ENCODE peak calls at places on chromosome 19, in six cellular contexts. B is NB4, K is epithelial cell of esophagus, H is GM23338, D is psoas muscle, U is mammary epithelial cell. N is an unnamed sample.

GRCh38 chr19:41862445-41862986 is 2.5 kb downstream of the RPS19 start:
- DNase-seq in B (no peak), K (no peak), H (no peak), D (no peak), U (no peak), N (no peak)

GRCh38 chr19:56838680-56838929 is 1.9 kb downstream of the PEG3 start:
- DNase-seq in B (no peak), K (no peak), H (no peak), D (no peak), U (no peak), N (no peak)

GRCh38 chr19:42129399-42130253 is 2.6 kb downstream of the POU2F2 start:
- DNase-seq in B (peak; percentile 75), K (peak; percentile 96), H (no peak), D (peak; percentile 37), U (peak; percentile 82), N (peak; percentile 86)

GRCh38 chr19:39038098-39038497 is 5.7 kb upstream of the FBXO27 start:
- DNase-seq in B (peak; percentile 39), K (peak; percentile 75), H (peak; percentile 89), D (no peak), U (peak; percentile 49), N (peak; percentile 33)

GRCh38 chr19:3543150-3544053 is 4.4 kb downstream of the TEKTIP1 start:
- DNase-seq in B (no peak), K (no peak), H (no peak), D (peak; percentile 47), U (no peak), N (no peak)

GRCh38 chr19:50909240-50910070 is 1.7 kb downstream of the KLK4 start:
- DNase-seq in B (peak; percentile 33), K (peak; percentile 21), H (peak; percentile 99), D (peak; percentile 19), U (peak; percentile 39), N (peak; percentile 36)

GRCh38 chr19:869245-870177 is 10.0 kb downstream of the CFD start:
- DNase-seq in B (peak; percentile 55), K (peak; percentile 83), H (no peak), D (peak; percentile 81), U (peak; percentile 51), N (peak; percentile 95)

GRCh38 chr19:35436477-35437141 is 11.4 kb upstream of the FFAR2 start:
- DNase-seq in B (peak; percentile 82), K (peak; percentile 84), H (no peak), D (no peak), U (peak; percentile 90), N (no peak)

GRCh38 chr19:38989066-38989605 is 13.6 kb upstream of the FBXO17 start:
- DNase-seq in B (no peak), K (no peak), H (peak; percentile 82), D (no peak), U (no peak), N (no peak)

GRCh38 chr19:38557205-38557799 is 60.5 kb downstream of the MAP4K1 start:
- DNase-seq in B (peak; percentile 89), K (no peak), H (no peak), D (no peak), U (no peak), N (no peak)

GRCh38 chr19:49938662-49939061 is 9.4 kb upstream of the NUP62 start:
- DNase-seq in B (no peak), K (no peak), H (no peak), D (no peak), U (no peak), N (no peak)

GRCh38 chr19:6674868-6675305 is 4.9 kb upstream of the TNFSF14 start:
- DNase-seq in B (peak; percentile 95), K (peak; percentile 65), H (peak; percentile 88), D (peak; percentile 49), U (peak; percentile 72), N (peak; percentile 91)

GRCh38 chr19:42115219-42115618 is 17.0 kb downstream of the POU2F2 start:
- DNase-seq in B (no peak), K (no peak), H (no peak), D (no peak), U (no peak), N (no peak)

GRCh38 chr19:38665950-38666661 is 18.7 kb downstream of the ACTN4 start:
- DNase-seq in B (no peak), K (no peak), H (peak; percentile 98), D (peak; percentile 56), U (no peak), N (no peak)

GRCh38 chr19:54178581-54179261 is 5.8 kb upstream of the TMC4 start:
- DNase-seq in B (no peak), K (no peak), H (peak; percentile 91), D (peak; percentile 23), U (no peak), N (no peak)

GRCh38 chr19:41981724-41982123 is 12.3 kb downstream of the ATP1A3 start:
- DNase-seq in B (no peak), K (no peak), H (no peak), D (no peak), U (no peak), N (no peak)

GRCh38 chr19:48676887-48677286 is 4.1 kb upstream of the NTN5 start:
- DNase-seq in B (no peak), K (peak; percentile 92), H (no peak), D (no peak), U (peak; percentile 89), N (no peak)

GRCh38 chr19:35549174-35549788 is 3.9 kb downstream of the TMEM147 start:
- DNase-seq in B (peak; percentile 60), K (peak; percentile 79), H (peak; percentile 98), D (no peak), U (peak; percentile 58), N (peak; percentile 46)

GRCh38 chr19:42553292-42554045 is 25.2 kb upstream of the CEACAM1 start:
- DNase-seq in B (peak; percentile 68), K (peak; percentile 13), H (no peak), D (no peak), U (peak; percentile 73), N (no peak)

GRCh38 chr19:30116984-30117555 is 175.0 kb downstream of the URI1 start:
- DNase-seq in B (no peak), K (no peak), H (peak; percentile 24), D (no peak), U (no peak), N (no peak)

DNA sequence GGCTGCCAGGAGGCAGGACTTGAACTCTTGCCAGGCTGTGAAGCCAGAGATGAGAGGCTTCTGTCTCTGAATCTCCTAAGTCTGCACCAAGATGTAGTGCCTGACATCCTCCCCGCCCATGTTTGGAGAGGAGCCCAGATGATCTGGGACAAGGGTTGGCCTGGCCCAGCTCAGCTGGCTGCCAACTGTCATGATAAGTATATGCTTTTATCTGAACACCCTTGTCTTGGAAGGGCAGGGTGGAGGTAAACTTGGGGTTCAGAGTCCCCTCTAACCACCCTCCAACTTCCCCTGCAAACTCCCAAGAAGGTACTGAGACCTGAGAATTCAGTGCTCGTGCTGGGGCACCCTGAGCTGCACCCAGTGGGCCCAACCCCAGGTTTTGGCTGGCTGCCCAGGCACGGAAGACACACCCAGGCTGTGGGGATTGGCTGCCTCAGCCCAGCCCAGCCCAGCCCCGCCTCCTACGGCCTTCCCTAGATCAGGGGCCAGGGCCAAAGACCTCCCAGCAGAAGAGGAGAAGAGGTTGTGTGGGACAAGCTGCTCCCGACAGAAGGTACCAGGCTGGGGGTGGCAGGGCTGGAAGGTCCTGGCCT is at the start of gene CYP4F12:
- DNase-seq in B (peak; percentile 42), K (peak; percentile 39), H (peak; percentile 17), D (peak; percentile 81), U (peak; percentile 33), N (peak; percentile 83)
- H3K4me3 ChIP-seq in B (no peak within 1 kb of the TSS), K (peak within 1 kb of the TSS; percentile 1), H (no peak within 1 kb of the TSS), D (peak within 1 kb of the TSS; percentile 28), U (no peak within 1 kb of the TSS), N (no peak within 1 kb of the TSS)

GRCh38 chr19:5153601-5154128 is 184.8 kb downstream of the KDM4B start:
- DNase-seq in B (no peak), K (no peak), H (no peak), D (no peak), U (no peak), N (no peak)

GRCh38 chr19:5154799-5155426 is 185.7 kb downstream of the PTPRS start:
- DNase-seq in B (no peak), K (no peak), H (no peak), D (no peak), U (no peak), N (peak; percentile 81)

GRCh38 chr19:5155586-5156210 is 184.9 kb downstream of the PTPRS start:
- DNase-seq in B (no peak), K (no peak), H (no peak), D (no peak), U (no peak), N (no peak)

GRCh38 chr19:5152767-5153532 is 184.0 kb downstream of the KDM4B start:
- DNase-seq in B (no peak), K (no peak), H (no peak), D (no peak), U (no peak), N (peak; percentile 79)

DNA sequence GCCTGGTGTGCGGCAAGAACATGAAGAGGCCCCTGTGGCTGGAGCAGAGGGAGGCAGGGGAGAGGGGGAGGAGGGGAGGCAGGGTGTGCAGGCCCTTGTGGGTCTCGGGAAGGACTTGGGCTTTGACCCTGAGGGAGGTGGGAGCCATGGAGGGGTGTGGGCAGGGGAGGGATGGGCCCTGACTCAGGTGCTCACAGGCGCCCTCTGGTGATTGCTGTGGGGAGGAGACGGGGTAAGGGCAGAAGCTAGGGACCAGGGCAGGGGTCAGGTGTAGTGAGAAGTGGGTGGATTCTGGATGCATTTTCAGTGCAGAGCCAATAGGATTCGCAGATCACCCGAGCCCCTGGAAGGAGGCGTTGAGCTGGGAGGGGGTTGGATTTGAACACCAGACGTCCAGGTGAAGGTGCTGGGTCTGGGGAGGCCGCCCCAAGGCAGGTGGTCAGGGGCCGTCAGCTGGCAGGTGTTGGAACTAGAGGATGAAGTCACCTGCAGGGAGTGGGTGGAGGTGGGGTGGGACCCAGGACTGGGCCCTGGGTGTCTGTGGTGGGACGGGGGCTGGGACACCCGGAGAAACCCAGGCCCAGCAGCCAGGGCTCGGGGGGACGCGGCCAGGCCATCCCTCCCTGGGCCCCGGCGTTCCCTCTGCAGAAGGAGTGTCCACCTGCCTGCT is 185.4 kb downstream of the KDM4B start:
- DNase-seq in B (peak; percentile 45), K (no peak), H (peak; percentile 81), D (no peak), U (no peak), N (peak; percentile 85)
- TF ChIP-seq CTCF in B (peak; percentile 44), K (peak; percentile 48), H (peak; percentile 85), D (peak; percentile 36), U (peak; percentile 34), N (no peak)

DNA sequence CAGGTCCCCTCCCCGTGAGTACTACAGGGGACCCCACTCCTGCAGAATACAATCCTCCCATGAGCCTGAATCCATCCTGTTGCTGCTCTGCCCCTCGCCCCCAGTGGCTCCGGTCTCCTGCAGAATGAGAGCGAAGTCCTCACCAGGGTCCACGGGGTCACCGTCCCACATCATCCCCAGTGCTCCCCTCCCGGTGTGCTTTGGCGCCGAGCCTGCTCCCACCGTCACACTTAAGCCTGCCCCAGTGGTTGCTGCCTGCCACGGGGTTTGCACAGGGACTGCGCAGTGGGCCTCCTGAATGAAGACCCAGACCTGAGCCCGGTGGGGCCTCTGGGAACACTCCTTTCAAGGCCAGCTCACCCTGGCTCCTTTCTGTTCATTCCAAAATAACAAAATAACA is 30.5 kb downstream of the NKPD1 start:
- DNase-seq in B (no peak), K (no peak), H (no peak), D (no peak), U (no peak), N (no peak)
- H3K4me3 ChIP-seq in B (no peak overlapping the region), K (no peak overlapping the region), H (no peak overlapping the region), D (no peak overlapping the region), U (no peak overlapping the region), N (no peak overlapping the region)

DNA sequence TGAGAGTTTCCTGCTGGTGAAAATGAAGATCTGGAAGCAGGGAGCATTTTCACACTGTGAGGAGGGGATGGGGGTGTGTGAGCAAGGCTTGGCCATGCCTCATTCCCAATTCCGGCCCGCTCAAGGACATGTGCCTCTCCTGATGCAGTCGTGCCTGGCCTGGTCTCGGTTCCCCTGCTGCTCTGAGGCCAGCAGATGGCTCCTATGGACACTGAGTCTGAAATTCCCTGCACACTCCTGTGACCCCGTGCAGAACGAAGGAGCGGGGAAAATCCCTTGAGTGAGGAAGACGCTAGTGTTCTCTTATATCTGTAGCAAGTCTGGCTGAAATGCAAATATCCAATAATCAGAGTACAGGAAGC is 363 bp upstream of the ZNF763 start:
- DNase-seq in B (no peak), K (no peak), H (peak; percentile 43), D (peak; percentile 43), U (no peak), N (no peak)
- TF ChIP-seq CTCF in B (no peak), K (peak; percentile 9), H (peak; percentile 54), D (peak; percentile 8), U (no peak), N (no peak)